ENCODE peak calls at places on chromosomes 6 and 20, in seven cellular contexts. One of them, this sample, is unnamed.

GRCh38 chr6:47016236-47016635 is 25.9 kb downstream of the ADGRF1 start:
- DNase-seq in astrocyte: no peak
- DNase-seq in lung: no peak
- DNase-seq in left lung: no peak
- DNase-seq in mucosa of descending colon: no peak
- DNase-seq in cardiac muscle cell: no peak
- DNase-seq in adrenal gland: no peak
- DNase-seq in this sample: no peak

GRCh38 chr20:46251211-46251673 is 57.1 kb downstream of the CDH22 start:
- DNase-seq in astrocyte: no peak
- DNase-seq in lung: no peak
- DNase-seq in left lung: no peak
- DNase-seq in mucosa of descending colon: no peak
- DNase-seq in cardiac muscle cell: no peak
- DNase-seq in adrenal gland: no peak
- DNase-seq in this sample: no peak

GRCh38 chr20:3616250-3616649 is 46.9 kb downstream of the GFRA4 start:
- DNase-seq in astrocyte: peak; percentile 52
- DNase-seq in lung: peak; percentile 87
- DNase-seq in left lung: peak; percentile 77
- DNase-seq in mucosa of descending colon: no peak
- DNase-seq in cardiac muscle cell: peak; percentile 27
- DNase-seq in adrenal gland: no peak
- DNase-seq in this sample: no peak

GRCh38 chr6:41413250-41413649 is 77.8 kb downstream of the NCR2 start:
- DNase-seq in astrocyte: no peak
- DNase-seq in lung: no peak
- DNase-seq in left lung: no peak
- DNase-seq in mucosa of descending colon: no peak
- DNase-seq in cardiac muscle cell: no peak
- DNase-seq in adrenal gland: no peak
- DNase-seq in this sample: no peak

GRCh38 chr20:1894951-1895673 is at the start of gene SIRPA:
- DNase-seq in astrocyte: peak; percentile 55
- DNase-seq in lung: peak; percentile 46
- DNase-seq in left lung: peak; percentile 58
- DNase-seq in mucosa of descending colon: peak; percentile 47
- DNase-seq in cardiac muscle cell: peak; percentile 84
- DNase-seq in adrenal gland: peak; percentile 76
- DNase-seq in this sample: peak; percentile 53

GRCh38 chr6:110055387-110055735 is 77.2 kb downstream of the GPR6 start:
- DNase-seq in astrocyte: no peak
- DNase-seq in lung: no peak
- DNase-seq in left lung: no peak
- DNase-seq in mucosa of descending colon: no peak
- DNase-seq in cardiac muscle cell: no peak
- DNase-seq in adrenal gland: no peak
- DNase-seq in this sample: no peak

GRCh38 chr6:152372945-152373344 is 264.2 kb downstream of the SYNE1 start:
- DNase-seq in astrocyte: no peak
- DNase-seq in lung: no peak
- DNase-seq in left lung: no peak
- DNase-seq in mucosa of descending colon: no peak
- DNase-seq in cardiac muscle cell: no peak
- DNase-seq in adrenal gland: no peak
- DNase-seq in this sample: no peak

GRCh38 chr20:603116-603640 is 6.9 kb downstream of the TCF15 start:
- DNase-seq in astrocyte: no peak
- DNase-seq in lung: no peak
- DNase-seq in left lung: peak; percentile 22
- DNase-seq in mucosa of descending colon: no peak
- DNase-seq in cardiac muscle cell: no peak
- DNase-seq in adrenal gland: no peak
- DNase-seq in this sample: no peak

GRCh38 chr6:77361018-77361417 is 102.3 kb downstream of the HTR1B start:
- DNase-seq in astrocyte: no peak
- DNase-seq in lung: no peak
- DNase-seq in left lung: no peak
- DNase-seq in mucosa of descending colon: no peak
- DNase-seq in cardiac muscle cell: no peak
- DNase-seq in adrenal gland: no peak
- DNase-seq in this sample: no peak

GRCh38 chr6:159351707-159352106 is 182.5 kb downstream of the FNDC1 start:
- DNase-seq in astrocyte: no peak
- DNase-seq in lung: no peak
- DNase-seq in left lung: no peak
- DNase-seq in mucosa of descending colon: no peak
- DNase-seq in cardiac muscle cell: no peak
- DNase-seq in adrenal gland: no peak
- DNase-seq in this sample: no peak
- TF ChIP-seq CTCF in astrocyte: no peak
- TF ChIP-seq CTCF in lung: no peak
- TF ChIP-seq CTCF in left lung: no peak
- TF ChIP-seq CTCF in mucosa of descending colon: no peak
- TF ChIP-seq CTCF in cardiac muscle cell: no peak
- TF ChIP-seq CTCF in adrenal gland: no peak
- TF ChIP-seq CTCF in this sample: no peak

DNA sequence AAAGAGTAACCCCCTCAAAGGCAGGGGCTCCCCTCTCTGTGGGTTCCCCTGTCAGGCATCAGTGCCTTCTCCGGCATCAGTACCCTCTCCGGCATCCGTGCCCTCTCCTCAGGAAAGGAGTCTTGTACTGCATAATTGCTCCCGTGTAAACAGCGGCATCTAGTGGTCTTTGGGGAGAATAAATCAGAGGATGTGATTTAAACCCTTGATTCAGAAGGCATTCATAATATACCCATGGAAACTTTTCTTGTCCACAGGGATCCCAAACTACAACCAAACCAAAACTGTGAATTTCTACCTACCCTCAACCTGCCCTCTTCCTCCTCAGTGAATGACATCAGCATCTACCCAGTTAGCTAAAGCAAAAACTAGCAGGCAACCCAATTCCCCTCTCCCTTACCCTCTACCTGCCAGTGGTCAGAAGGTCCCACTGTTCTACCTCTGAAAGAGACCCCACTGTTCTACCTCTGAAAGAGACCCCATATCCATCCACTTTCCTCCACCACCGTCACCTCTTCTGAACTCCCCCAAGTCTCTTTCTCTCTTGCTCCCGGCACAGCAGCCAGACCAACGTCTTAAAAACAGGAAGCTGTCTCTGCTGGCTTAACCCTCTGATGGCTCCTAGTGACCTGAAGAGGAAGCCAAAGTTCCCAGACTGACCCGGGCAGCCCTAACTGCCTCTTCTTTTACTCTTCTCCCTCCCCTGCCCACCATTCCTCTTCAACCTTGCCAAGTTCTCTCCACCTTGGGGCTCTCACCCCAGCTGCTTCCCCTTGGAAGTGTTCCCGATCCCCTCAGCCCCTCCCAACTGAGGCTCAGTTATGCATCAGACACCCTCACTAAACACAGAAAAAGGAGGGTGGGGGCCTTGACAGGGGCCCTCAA is 27.2 kb downstream of the UBE2V1 start:
- DNase-seq in astrocyte: peak; percentile 42
- DNase-seq in lung: peak; percentile 56
- DNase-seq in left lung: peak; percentile 55
- DNase-seq in mucosa of descending colon: peak; percentile 37
- DNase-seq in cardiac muscle cell: peak; percentile 76
- DNase-seq in adrenal gland: peak; percentile 46
- DNase-seq in this sample: peak; percentile 80
- H3K4me3 ChIP-seq in astrocyte: no peak overlapping the region
- H3K4me3 ChIP-seq in lung: no peak overlapping the region
- H3K4me3 ChIP-seq in left lung: peak overlapping the region; percentile 15
- H3K4me3 ChIP-seq in mucosa of descending colon: no peak overlapping the region
- H3K4me3 ChIP-seq in cardiac muscle cell: no peak overlapping the region
- H3K4me3 ChIP-seq in adrenal gland: no peak overlapping the region
- H3K4me3 ChIP-seq in this sample: no peak overlapping the region

GRCh38 chr6:159416891-159417540 is 247.8 kb downstream of the FNDC1 start:
- DNase-seq in astrocyte: no peak
- DNase-seq in lung: no peak
- DNase-seq in left lung: no peak
- DNase-seq in mucosa of descending colon: no peak
- DNase-seq in cardiac muscle cell: no peak
- DNase-seq in adrenal gland: no peak
- DNase-seq in this sample: no peak

GRCh38 chr6:159427335-159427734 is 258.1 kb downstream of the FNDC1 start:
- DNase-seq in astrocyte: no peak
- DNase-seq in lung: no peak
- DNase-seq in left lung: no peak
- DNase-seq in mucosa of descending colon: no peak
- DNase-seq in cardiac muscle cell: no peak
- DNase-seq in adrenal gland: no peak
- DNase-seq in this sample: no peak

GRCh38 chr6:159422041-159422984 is 253.1 kb downstream of the FNDC1 start:
- DNase-seq in astrocyte: peak; percentile 78
- DNase-seq in lung: no peak
- DNase-seq in left lung: no peak
- DNase-seq in mucosa of descending colon: no peak
- DNase-seq in cardiac muscle cell: peak; percentile 88
- DNase-seq in adrenal gland: no peak
- DNase-seq in this sample: no peak

DNA sequence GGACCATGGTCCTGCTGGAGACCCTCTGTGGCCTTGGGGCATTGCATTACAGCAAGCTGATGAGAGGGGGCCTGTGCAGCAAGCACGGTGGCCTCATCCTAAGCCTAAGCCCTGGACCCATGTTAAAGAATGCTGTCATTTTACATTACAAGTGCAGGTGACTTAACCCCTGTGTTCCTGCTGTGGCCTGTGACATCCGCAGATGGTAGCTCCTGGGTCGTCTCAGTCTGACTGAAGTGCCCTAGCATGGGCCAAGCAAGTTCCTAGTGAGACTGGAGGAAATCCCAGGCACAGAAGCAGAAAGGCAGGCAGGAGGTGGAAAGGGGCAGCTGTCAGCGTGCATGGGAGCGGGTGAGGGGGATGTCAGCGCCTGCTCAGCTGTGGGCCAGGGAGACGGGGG is 252.4 kb downstream of the FNDC1 start:
- DNase-seq in astrocyte: no peak
- DNase-seq in lung: no peak
- DNase-seq in left lung: no peak
- DNase-seq in mucosa of descending colon: no peak
- DNase-seq in cardiac muscle cell: no peak
- DNase-seq in adrenal gland: no peak
- DNase-seq in this sample: no peak
- H3K9me3 ChIP-seq in astrocyte: no peaks in the 10 kb centered on the region
- H3K9me3 ChIP-seq in lung: peaks cover 3% of the 10 kb centered on the region
- H3K9me3 ChIP-seq in left lung: no peaks in the 10 kb centered on the region
- H3K9me3 ChIP-seq in mucosa of descending colon: no peaks in the 10 kb centered on the region
- H3K9me3 ChIP-seq in cardiac muscle cell: no peaks in the 10 kb centered on the region
- H3K9me3 ChIP-seq in adrenal gland: no peaks in the 10 kb centered on the region
- H3K9me3 ChIP-seq in this sample: no peaks in the 10 kb centered on the region

GRCh38 chr6:5025911-5026819 is 22.3 kb upstream of the RPP40 start:
- DNase-seq in astrocyte: peak; percentile 24
- DNase-seq in lung: no peak
- DNase-seq in left lung: peak; percentile 62
- DNase-seq in mucosa of descending colon: peak; percentile 54
- DNase-seq in cardiac muscle cell: peak; percentile 68
- DNase-seq in adrenal gland: peak; percentile 73
- DNase-seq in this sample: peak; percentile 44
- TF ChIP-seq CTCF in astrocyte: no peak
- TF ChIP-seq CTCF in lung: no peak
- TF ChIP-seq CTCF in left lung: no peak
- TF ChIP-seq CTCF in mucosa of descending colon: no peak
- TF ChIP-seq CTCF in cardiac muscle cell: peak; percentile 25
- TF ChIP-seq CTCF in adrenal gland: no peak
- TF ChIP-seq CTCF in this sample: no peak